ENCODE peak calls at places on chromosome 5, in six cellular contexts. J is cardiac septum; E is NCI-H2081; O is psoas muscle; F is fibroblast of lung; I is activated CD4-positive, alpha-beta memory T cell treated with anti-CD3 and anti-CD28 coated beads for 36 hours. A is an unnamed sample.

GRCh38 chr5:1748271-1748670 is 51.4 kb downstream of the MRPL36 start:
- DNase-seq in J (peak; percentile 35), O (peak; percentile 36), F (no peak), E (no peak), I (no peak), A (no peak)

GRCh38 chr5:157603333-157604190 is 28.0 kb upstream of the ADAM19 start:
- DNase-seq in F (peak; percentile 98), J (no peak), E (no peak), I (peak; percentile 83), O (no peak), A (peak; percentile 50)

GRCh38 chr5:80109549-80110478 is 74.7 kb downstream of the THBS4 start:
- DNase-seq in F (no peak), I (no peak), J (peak; percentile 84), O (no peak), E (peak; percentile 22), A (no peak)

GRCh38 chr5:67301285-67301904 is 104.8 kb upstream of the CD180 start:
- DNase-seq in O (peak; percentile 79), F (peak; percentile 93), E (no peak), J (no peak), I (no peak), A (peak; percentile 36)

GRCh38 chr5:39424751-39425524 is at the start of gene DAB2:
- DNase-seq in F (peak; percentile 97), J (peak; percentile 91), E (peak; percentile 84), I (peak; percentile 50), O (peak; percentile 90), A (no peak)

GRCh38 chr5:170636836-170637477 is 133.1 kb downstream of the KCNIP1 start:
- DNase-seq in F (no peak), J (no peak), I (no peak), O (no peak), E (no peak), A (no peak)

GRCh38 chr5:38547257-38547656 is 9.2 kb downstream of the LIFR start:
- DNase-seq in I (no peak), J (no peak), F (no peak), E (no peak), O (no peak), A (no peak)

GRCh38 chr5:176528761-176529115 is 8.5 kb downstream of the RNF44 start:
- DNase-seq in I (no peak), O (peak; percentile 66), J (no peak), E (no peak), F (no peak), A (no peak)

GRCh38 chr5:169595172-169595820 is 11.7 kb downstream of the SPDL1 start:
- DNase-seq in O (no peak), J (no peak), E (no peak), I (no peak), F (peak; percentile 27), A (no peak)

GRCh38 chr5:158977642-158978041 is 122.1 kb downstream of the EBF1 start:
- DNase-seq in O (no peak), F (no peak), E (no peak), I (no peak), J (no peak), A (no peak)

GRCh38 chr5:95788493-95788892 is 34.0 kb downstream of the GLRX start:
- DNase-seq in F (no peak), J (no peak), I (no peak), O (no peak), E (no peak), A (no peak)

GRCh38 chr5:145827275-145827674 is 7.9 kb downstream of the PRELID2 start:
- DNase-seq in I (no peak), J (no peak), F (no peak), O (no peak), E (no peak), A (no peak)

GRCh38 chr5:180382926-180383325 is 29.8 kb upstream of the GFPT2 start:
- DNase-seq in E (no peak), F (no peak), I (no peak), J (no peak), O (no peak), A (no peak)

GRCh38 chr5:94613583-94613982 is 4.8 kb downstream of the KIAA0825 start:
- DNase-seq in I (no peak), J (no peak), E (no peak), F (peak; percentile 1), O (no peak), A (no peak)

GRCh38 chr5:56325039-56325438 is 91.9 kb upstream of the ANKRD55 start:
- DNase-seq in I (no peak), F (no peak), E (no peak), J (no peak), O (no peak), A (no peak)

GRCh38 chr5:101390317-101390908 is 487.3 kb upstream of the ST8SIA4 start:
- DNase-seq in I (no peak), E (peak; percentile 28), O (no peak), F (peak; percentile 50), J (no peak), A (no peak)

GRCh38 chr5:149545327-149545726 is 5.9 kb downstream of the CSNK1A1 start:
- DNase-seq in F (no peak), J (no peak), O (no peak), E (no peak), I (no peak), A (no peak)

GRCh38 chr5:160271396-160271795 is 41.0 kb downstream of the CCNJL start:
- DNase-seq in I (no peak), F (no peak), O (no peak), E (peak; percentile 72), J (no peak), A (no peak)

A was measured in HS-27A.